ENCODE peak calls at places on chromosomes 11 and 22, in seven cellular contexts. One of them, this sample, is unnamed.

GRCh38 chr11:16669799-16670415 is 68.5 kb upstream of the C11orf58 start:
- DNase-seq in hepatocyte: peak; percentile 43
- DNase-seq in fibroblast of lung: peak; percentile 85
- DNase-seq in GM23338: peak; percentile 55
- DNase-seq in left ventricle myocardium inferior: no peak
- DNase-seq in AG04450: no peak
- DNase-seq in gastrocnemius medialis: no peak
- DNase-seq in this sample: peak; percentile 79

GRCh38 chr11:11141019-11141418 is 212.0 kb downstream of the CSNK2A3 start:
- DNase-seq in hepatocyte: no peak
- DNase-seq in GM23338: no peak
- DNase-seq in gastrocnemius medialis: no peak
- DNase-seq in left ventricle myocardium inferior: no peak
- DNase-seq in fibroblast of lung: no peak
- DNase-seq in AG04450: no peak
- DNase-seq in this sample: no peak

GRCh38 chr11:65429069-65429681 is 6.6 kb downstream of the NEAT1 start:
- DNase-seq in gastrocnemius medialis: no peak
- DNase-seq in left ventricle myocardium inferior: no peak
- DNase-seq in fibroblast of lung: peak; percentile 67
- DNase-seq in hepatocyte: peak; percentile 64
- DNase-seq in AG04450: no peak
- DNase-seq in GM23338: peak; percentile 35
- DNase-seq in this sample: peak; percentile 75

GRCh38 chr11:49208006-49208721 is at the start of gene FOLH1:
- DNase-seq in GM23338: peak; percentile 74
- DNase-seq in AG04450: no peak
- DNase-seq in fibroblast of lung: no peak
- DNase-seq in hepatocyte: no peak
- DNase-seq in gastrocnemius medialis: no peak
- DNase-seq in left ventricle myocardium inferior: peak; percentile 22
- DNase-seq in this sample: no peak

GRCh38 chr11:12008790-12009616 is 577 bp upstream of the DKK3 start:
- DNase-seq in AG04450: no peak
- DNase-seq in gastrocnemius medialis: no peak
- DNase-seq in hepatocyte: peak; percentile 77
- DNase-seq in fibroblast of lung: peak; percentile 64
- DNase-seq in GM23338: peak; percentile 88
- DNase-seq in left ventricle myocardium inferior: peak; percentile 61
- DNase-seq in this sample: peak; percentile 65

GRCh38 chr11:103737791-103738190 is 298.6 kb upstream of the DDI1 start:
- DNase-seq in hepatocyte: no peak
- DNase-seq in fibroblast of lung: peak; percentile 27
- DNase-seq in GM23338: peak; percentile 18
- DNase-seq in left ventricle myocardium inferior: peak; percentile 23
- DNase-seq in AG04450: no peak
- DNase-seq in gastrocnemius medialis: no peak
- DNase-seq in this sample: no peak

GRCh38 chr11:72871089-72871488 is 56.9 kb downstream of the ATG16L2 start:
- DNase-seq in left ventricle myocardium inferior: no peak
- DNase-seq in gastrocnemius medialis: no peak
- DNase-seq in hepatocyte: no peak
- DNase-seq in AG04450: no peak
- DNase-seq in GM23338: no peak
- DNase-seq in fibroblast of lung: peak; percentile 28
- DNase-seq in this sample: peak; percentile 32

GRCh38 chr11:10490398-10491232 is 35.6 kb downstream of the AMPD3 start:
- DNase-seq in GM23338: no peak
- DNase-seq in AG04450: peak; percentile 92
- DNase-seq in hepatocyte: peak; percentile 61
- DNase-seq in left ventricle myocardium inferior: peak; percentile 50
- DNase-seq in gastrocnemius medialis: peak; percentile 95
- DNase-seq in fibroblast of lung: peak; percentile 97
- DNase-seq in this sample: peak; percentile 95

GRCh38 chr11:14423633-14424032 is 64.7 kb upstream of the RRAS2 start:
- DNase-seq in GM23338: no peak
- DNase-seq in left ventricle myocardium inferior: no peak
- DNase-seq in AG04450: no peak
- DNase-seq in fibroblast of lung: peak; percentile 79
- DNase-seq in gastrocnemius medialis: no peak
- DNase-seq in hepatocyte: no peak
- DNase-seq in this sample: peak; percentile 64

GRCh38 chr11:36077886-36078685 is 134.2 kb downstream of the LDLRAD3 start:
- DNase-seq in AG04450: no peak
- DNase-seq in hepatocyte: no peak
- DNase-seq in left ventricle myocardium inferior: no peak
- DNase-seq in fibroblast of lung: no peak
- DNase-seq in GM23338: no peak
- DNase-seq in gastrocnemius medialis: no peak
- DNase-seq in this sample: no peak

GRCh38 chr22:23184100-23184763 is 3.9 kb downstream of the BCR start:
- DNase-seq in left ventricle myocardium inferior: no peak
- DNase-seq in gastrocnemius medialis: no peak
- DNase-seq in GM23338: no peak
- DNase-seq in fibroblast of lung: no peak
- DNase-seq in hepatocyte: no peak
- DNase-seq in AG04450: no peak
- DNase-seq in this sample: no peak

GRCh38 chr11:40328890-40329617 is 1130.4 kb downstream of the LRRC4C start:
- DNase-seq in left ventricle myocardium inferior: peak; percentile 15
- DNase-seq in gastrocnemius medialis: peak; percentile 3
- DNase-seq in AG04450: peak; percentile 100
- DNase-seq in GM23338: no peak
- DNase-seq in fibroblast of lung: peak; percentile 100
- DNase-seq in hepatocyte: peak; percentile 95
- DNase-seq in this sample: peak; percentile 100

GRCh38 chr11:57637626-57638004 is 12.1 kb downstream of the YPEL4 start:
- DNase-seq in fibroblast of lung: no peak
- DNase-seq in gastrocnemius medialis: no peak
- DNase-seq in GM23338: peak; percentile 90
- DNase-seq in hepatocyte: peak; percentile 58
- DNase-seq in left ventricle myocardium inferior: no peak
- DNase-seq in AG04450: no peak
- DNase-seq in this sample: no peak

DNA sequence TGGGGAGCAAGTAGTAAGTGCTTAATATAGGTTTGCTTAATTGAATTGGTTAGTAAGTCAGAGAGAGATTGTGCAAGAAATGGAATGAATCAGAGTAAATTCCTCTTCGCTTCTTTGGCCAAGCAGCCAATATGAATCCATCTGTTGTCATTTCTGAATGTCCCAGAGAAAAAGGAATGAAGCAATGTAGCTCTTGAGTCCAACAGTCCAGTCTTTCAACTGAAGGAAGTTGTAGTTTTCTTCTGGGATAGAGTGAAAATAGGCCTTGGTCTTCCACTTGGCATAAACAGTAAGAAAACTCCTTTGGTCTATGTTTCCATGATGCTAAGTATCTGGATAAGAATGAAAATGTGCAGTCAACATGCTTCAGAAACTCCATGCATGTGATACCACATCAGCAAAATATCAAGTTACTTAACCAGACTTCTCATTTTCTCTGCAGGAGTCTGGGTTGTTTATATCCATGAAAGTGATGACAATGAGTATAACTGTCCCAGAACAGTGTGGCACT is 1.8 kb upstream of the FIBIN start:
- DNase-seq in left ventricle myocardium inferior: no peak
- DNase-seq in AG04450: peak; percentile 67
- DNase-seq in fibroblast of lung: peak; percentile 91
- DNase-seq in hepatocyte: no peak
- DNase-seq in gastrocnemius medialis: peak; percentile 7
- DNase-seq in GM23338: no peak
- DNase-seq in this sample: peak; percentile 82
- TF ChIP-seq CTCF in left ventricle myocardium inferior: no peak
- TF ChIP-seq CTCF in AG04450: no peak
- TF ChIP-seq CTCF in fibroblast of lung: no peak
- TF ChIP-seq CTCF in hepatocyte: no peak
- TF ChIP-seq CTCF in gastrocnemius medialis: no peak
- TF ChIP-seq CTCF in GM23338: no peak
- TF ChIP-seq CTCF in this sample: no peak

GRCh38 chr11:34252651-34253050 is 105.2 kb downstream of the ABTB2 start:
- DNase-seq in fibroblast of lung: no peak
- DNase-seq in hepatocyte: no peak
- DNase-seq in gastrocnemius medialis: no peak
- DNase-seq in left ventricle myocardium inferior: no peak
- DNase-seq in GM23338: no peak
- DNase-seq in AG04450: no peak
- DNase-seq in this sample: no peak
- TF ChIP-seq CTCF in fibroblast of lung: no peak
- TF ChIP-seq CTCF in hepatocyte: no peak
- TF ChIP-seq CTCF in gastrocnemius medialis: no peak
- TF ChIP-seq CTCF in left ventricle myocardium inferior: no peak
- TF ChIP-seq CTCF in GM23338: no peak
- TF ChIP-seq CTCF in AG04450: no peak
- TF ChIP-seq CTCF in this sample: no peak

DNA sequence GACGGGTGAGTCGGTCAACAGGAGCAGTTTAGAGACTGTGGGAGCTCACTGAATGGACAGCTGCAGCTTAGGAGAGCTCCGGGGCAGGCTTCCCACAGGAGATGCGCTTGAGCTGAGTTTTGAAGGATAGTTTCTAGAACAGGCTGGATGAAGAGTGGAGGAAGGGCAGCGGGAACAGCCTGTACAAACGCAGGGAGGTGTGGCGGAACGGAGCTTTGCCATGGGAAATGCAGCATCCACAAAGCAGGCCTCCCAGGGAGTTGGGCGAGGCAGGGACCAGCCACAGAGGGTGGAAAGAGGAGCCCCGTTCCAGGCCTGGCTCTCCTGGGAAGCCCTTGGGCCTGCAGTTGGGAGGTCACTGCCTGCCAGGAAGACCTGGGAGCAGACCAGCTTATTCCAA is 26.8 kb upstream of the TEF start:
- DNase-seq in AG04450: no peak
- DNase-seq in fibroblast of lung: no peak
- DNase-seq in left ventricle myocardium inferior: no peak
- DNase-seq in hepatocyte: no peak
- DNase-seq in gastrocnemius medialis: no peak
- DNase-seq in GM23338: no peak
- DNase-seq in this sample: no peak
- TF ChIP-seq CTCF in AG04450: no peak
- TF ChIP-seq CTCF in fibroblast of lung: no peak
- TF ChIP-seq CTCF in left ventricle myocardium inferior: no peak
- TF ChIP-seq CTCF in hepatocyte: no peak
- TF ChIP-seq CTCF in gastrocnemius medialis: no peak
- TF ChIP-seq CTCF in GM23338: no peak
- TF ChIP-seq CTCF in this sample: no peak

GRCh38 chr22:20039683-20040325 is 18.9 kb downstream of the TANGO2 start:
- DNase-seq in AG04450: no peak
- DNase-seq in fibroblast of lung: no peak
- DNase-seq in GM23338: no peak
- DNase-seq in gastrocnemius medialis: no peak
- DNase-seq in left ventricle myocardium inferior: no peak
- DNase-seq in hepatocyte: no peak
- DNase-seq in this sample: no peak
- TF ChIP-seq CTCF in AG04450: no peak
- TF ChIP-seq CTCF in fibroblast of lung: no peak
- TF ChIP-seq CTCF in GM23338: no peak
- TF ChIP-seq CTCF in gastrocnemius medialis: no peak
- TF ChIP-seq CTCF in left ventricle myocardium inferior: no peak
- TF ChIP-seq CTCF in hepatocyte: no peak
- TF ChIP-seq CTCF in this sample: no peak

GRCh38 chr11:121323208-121323607 is 30.6 kb downstream of the SC5D start:
- DNase-seq in AG04450: no peak
- DNase-seq in left ventricle myocardium inferior: no peak
- DNase-seq in hepatocyte: no peak
- DNase-seq in fibroblast of lung: no peak
- DNase-seq in GM23338: peak; percentile 53
- DNase-seq in gastrocnemius medialis: no peak
- DNase-seq in this sample: no peak
- TF ChIP-seq CTCF in AG04450: peak; percentile 6
- TF ChIP-seq CTCF in left ventricle myocardium inferior: no peak
- TF ChIP-seq CTCF in hepatocyte: peak; percentile 28
- TF ChIP-seq CTCF in fibroblast of lung: no peak
- TF ChIP-seq CTCF in GM23338: peak; percentile 21
- TF ChIP-seq CTCF in gastrocnemius medialis: no peak
- TF ChIP-seq CTCF in this sample: no peak

GRCh38 chr22:17108256-17109112 is 12.7 kb downstream of the TMEM121B start:
- DNase-seq in hepatocyte: no peak
- DNase-seq in left ventricle myocardium inferior: no peak
- DNase-seq in GM23338: no peak
- DNase-seq in AG04450: no peak
- DNase-seq in gastrocnemius medialis: no peak
- DNase-seq in fibroblast of lung: no peak
- DNase-seq in this sample: no peak
- TF ChIP-seq CTCF in hepatocyte: no peak
- TF ChIP-seq CTCF in left ventricle myocardium inferior: no peak
- TF ChIP-seq CTCF in GM23338: no peak
- TF ChIP-seq CTCF in AG04450: no peak
- TF ChIP-seq CTCF in gastrocnemius medialis: no peak
- TF ChIP-seq CTCF in fibroblast of lung: no peak
- TF ChIP-seq CTCF in this sample: no peak